ENCODE peak calls at places on chromosomes 12 and 14, in nine cellular contexts. Y is activated CD8-positive, alpha-beta memory T cell treated with anti-CD3 and anti-CD28 coated beads for 4 hours; M is nucleus accumbens; H is AG04449; C is smooth muscle cell of the brain vasculature; Z is NCI-H2171 treated with DMSO at 0.1 percent for 48 hours; K is CMK; D is cerebellum; U is psoas muscle. O is an unnamed sample.

GRCh38 chr14:22118894-22119477 is 445.4 kb upstream of the OR4E1 start:
- DNase-seq in K (no peak), M (no peak), U (no peak), D (no peak), C (no peak), Y (no peak), Z (no peak), H (no peak), O (peak)

GRCh38 chr12:55642275-55643068 is 5.8 kb downstream of the OR10P1 start:
- DNase-seq in C (no peak), U (no peak), Z (no peak), H (no peak), M (no peak), D (no peak), Y (no peak), K (no peak), O (no peak)

GRCh38 chr14:61388173-61388975 is 67.0 kb downstream of the PRKCH start:
- DNase-seq in Y (no peak), U (no peak), D (no peak), M (no peak), H (no peak), Z (no peak), K (no peak), C (no peak), O (no peak)

GRCh38 chr14:22887990-22888378 is 5.0 kb downstream of the REM2 start:
- DNase-seq in H (no peak), M (peak), Y (peak), C (no peak), U (no peak), D (no peak), Z (peak), K (no peak), O (no peak)

GRCh38 chr14:55281316-55281839 is 10.2 kb downstream of the FBXO34 start:
- DNase-seq in Y (no peak), H (no peak), K (no peak), U (no peak), M (no peak), Z (no peak), D (no peak), C (no peak), O (no peak)

GRCh38 chr12:60849723-60850122 is 1253.9 kb downstream of the SLC16A7 start:
- DNase-seq in U (no peak), D (no peak), H (no peak), Z (no peak), Y (no peak), C (no peak), M (no peak), K (no peak), O (no peak)

GRCh38 chr14:50659327-50659974 is 8.7 kb downstream of the SAV1 start:
- DNase-seq in H (no peak), U (no peak), K (no peak), M (no peak), Z (no peak), C (no peak), Y (no peak), D (no peak), O (no peak)

GRCh38 chr12:26701604-26702215 is 131.3 kb downstream of the ITPR2 start:
- DNase-seq in H (no peak), M (no peak), Z (peak), K (peak), U (no peak), Y (no peak), C (no peak), D (peak), O (no peak)

GRCh38 chr12:27644446-27644845 is 51.8 kb upstream of the REP15 start:
- DNase-seq in D (no peak), Y (no peak), H (no peak), K (no peak), M (no peak), Z (no peak), C (no peak), U (no peak), O (no peak)

GRCh38 chr12:45730116-45730841 is 773 bp downstream of the ARID2 start:
- DNase-seq in K (no peak), C (peak), D (peak), Z (peak), M (peak), H (no peak), U (peak), Y (peak), O (no peak)

GRCh38 chr14:101412741-101413140 is 148.6 kb upstream of the DIO3 start:
- DNase-seq in Y (no peak), K (no peak), C (no peak), U (no peak), H (no peak), D (no peak), Z (no peak), M (no peak), O (no peak)

GRCh38 chr12:93453633-93454032 is 11.9 kb upstream of the UBE2N start:
- DNase-seq in M (no peak), Y (no peak), C (no peak), D (no peak), H (peak), U (no peak), K (no peak), Z (no peak), O (no peak)

GRCh38 chr14:68636597-68636996 is 156.3 kb downstream of the ZFP36L1 start:
- DNase-seq in U (no peak), D (no peak), K (no peak), M (no peak), Z (no peak), Y (no peak), C (no peak), H (no peak), O (no peak)

GRCh38 chr12:1630081-1630826 is 1.2 kb downstream of the WNT5B start:
- DNase-seq in D (no peak), H (no peak), C (no peak), Z (peak), Y (no peak), K (no peak), U (peak), M (peak), O (no peak)

GRCh38 chr14:22898302-22898894 is 15.4 kb downstream of the REM2 start:
- DNase-seq in Z (no peak), M (no peak), K (no peak), D (no peak), U (no peak), Y (no peak), C (no peak), H (peak), O (peak)

GRCh38 chr14:32509632-32510187 is 180.6 kb downstream of the AKAP6 start:
- DNase-seq in D (peak), Z (no peak), C (peak), Y (no peak), K (no peak), H (peak), U (peak), M (peak), O (peak)

GRCh38 chr14:64421166-64421565 is 33.0 kb downstream of the MTHFD1 start:
- DNase-seq in Z (peak), K (no peak), C (peak), Y (no peak), M (peak), U (peak), H (no peak), D (no peak), O (no peak)

GRCh38 chr12:13223176-13223806 is 26.8 kb downstream of the EMP1 start:
- DNase-seq in C (no peak), Z (peak), H (peak), M (no peak), K (no peak), Y (no peak), U (no peak), D (no peak), O (peak)

GRCh38 chr12:74365178-74365964 is 172.3 kb upstream of the ATXN7L3B start:
- DNase-seq in U (no peak), K (no peak), M (no peak), Z (peak), C (peak), D (no peak), H (no peak), Y (no peak), O (peak)

GRCh38 chr14:71692496-71692895 is 239.7 kb upstream of the RGS6 start:
- DNase-seq in Y (no peak), D (peak), H (no peak), C (no peak), U (no peak), K (no peak), M (peak), Z (no peak), O (no peak)

GRCh38 chr12:54002278-54002914 is 2.4 kb downstream of the HOXC9 start:
- DNase-seq in K (no peak), C (no peak), U (peak), Z (no peak), H (no peak), Y (no peak), D (no peak), M (no peak), O (no peak)

GRCh38 chr14:50736932-50737419 is 68.9 kb upstream of the SAV1 start:
- DNase-seq in Z (peak), C (no peak), Y (no peak), D (no peak), H (no peak), M (no peak), U (no peak), K (no peak), O (no peak)

GRCh38 chr12:113837059-113837458 is 129.1 kb downstream of the RBM19 start:
- DNase-seq in Z (no peak), U (no peak), K (no peak), H (peak), C (no peak), D (no peak), Y (no peak), M (no peak), O (no peak)

GRCh38 chr14:53542692-53543091 is 389.6 kb upstream of the DDHD1 start:
- DNase-seq in D (no peak), C (peak), Z (no peak), H (no peak), U (no peak), K (no peak), M (no peak), Y (no peak), O (no peak)

GRCh38 chr12:18750087-18750486 is 12.2 kb downstream of the CAPZA3 start:
- DNase-seq in U (no peak), C (no peak), H (no peak), Y (no peak), K (no peak), M (no peak), D (no peak), Z (no peak), O (no peak)

GRCh38 chr12:8491848-8492530 is 21.3 kb upstream of the CLEC4D start:
- DNase-seq in M (no peak), Y (no peak), D (no peak), H (no peak), K (no peak), C (no peak), Z (no peak), U (no peak), O (no peak)

GRCh38 chr12:106841471-106842302 is 67.2 kb downstream of the RIC8B start:
- DNase-seq in U (no peak), Y (peak), C (peak), H (no peak), Z (peak), M (no peak), K (no peak), D (peak), O (no peak)

GRCh38 chr12:67525500-67525884 is 123.1 kb upstream of the DYRK2 start:
- DNase-seq in K (no peak), Z (no peak), U (no peak), H (no peak), C (no peak), Y (no peak), M (no peak), D (no peak), O (no peak)

GRCh38 chr12:78703820-78704525 is 160.6 kb upstream of the SYT1 start:
- DNase-seq in Z (no peak), D (no peak), U (no peak), H (peak), K (no peak), C (no peak), M (no peak), Y (no peak), O (peak)

GRCh38 chr12:117744418-117744817 is 224.4 kb downstream of the KSR2 start:
- DNase-seq in D (no peak), H (no peak), C (no peak), Z (no peak), U (no peak), M (no peak), K (no peak), Y (no peak), O (no peak)

GRCh38 chr12:64877363-64878004 is 53.0 kb downstream of the TBC1D30 start:
- DNase-seq in C (no peak), Z (no peak), H (no peak), U (no peak), D (no peak), Y (no peak), M (no peak), K (no peak), O (no peak)

GRCh38 chr12:22164101-22164500 is 118.1 kb downstream of the CMAS start:
- DNase-seq in M (no peak), K (no peak), H (no peak), Z (no peak), U (no peak), Y (no peak), D (no peak), C (no peak), O (no peak)

GRCh38 chr12:47822863-47823262 is 3.2 kb upstream of the HDAC7 start:
- DNase-seq in D (no peak), K (no peak), Z (no peak), M (no peak), H (no peak), C (no peak), U (no peak), Y (no peak), O (no peak)

GRCh38 chr12:125346361-125346760 is 281.1 kb downstream of the AACS start:
- DNase-seq in Z (no peak), K (no peak), U (no peak), H (no peak), D (no peak), C (no peak), Y (no peak), M (peak), O (no peak)

GRCh38 chr14:78725086-78725485 is 554.9 kb downstream of the NRXN3 start:
- DNase-seq in C (no peak), Y (no peak), U (no peak), Z (no peak), H (no peak), K (no peak), D (no peak), M (no peak), O (no peak)

GRCh38 chr12:62379026-62379722 is 87.5 kb upstream of the MON2 start:
- DNase-seq in C (no peak), D (no peak), Y (no peak), H (no peak), U (no peak), Z (no peak), K (no peak), M (no peak), O (no peak)

GRCh38 chr14:76926521-76927251 is 100.5 kb downstream of the LRRC74A start:
- DNase-seq in H (no peak), Z (peak), K (no peak), U (peak), M (peak), D (no peak), Y (peak), C (no peak), O (no peak)

GRCh38 chr12:75725505-75726120 is 214.2 kb upstream of the KRR1 start:
- DNase-seq in Y (no peak), C (no peak), U (no peak), D (peak), Z (peak), K (no peak), H (no peak), M (no peak), O (no peak)